ENCODE peak calls at places on chromosome 13, in seven cellular contexts. One of them, this sample, is unnamed.

GRCh38 chr13:59689057-59689456 is 474.7 kb downstream of the DIAPH3 start:
- DNase-seq in activated T-cell treated with anti-CD3 and anti-CD28 coated beads for 1 hour: no peak
- DNase-seq in HT1080: no peak
- DNase-seq in heart left ventricle: no peak
- DNase-seq in AG08396: no peak
- DNase-seq in SK-MEL-5: no peak
- DNase-seq in tibial nerve: no peak
- DNase-seq in this sample: no peak

GRCh38 chr13:72953391-72953960 is 105.3 kb upstream of the KLF5 start:
- DNase-seq in SK-MEL-5: no peak
- DNase-seq in AG08396: no peak
- DNase-seq in heart left ventricle: no peak
- DNase-seq in activated T-cell treated with anti-CD3 and anti-CD28 coated beads for 1 hour: no peak
- DNase-seq in tibial nerve: no peak
- DNase-seq in HT1080: no peak
- DNase-seq in this sample: no peak

GRCh38 chr13:106691861-106692260 is 123.9 kb upstream of the ARGLU1 start:
- DNase-seq in AG08396: no peak
- DNase-seq in HT1080: no peak
- DNase-seq in heart left ventricle: no peak
- DNase-seq in tibial nerve: no peak
- DNase-seq in SK-MEL-5: no peak
- DNase-seq in activated T-cell treated with anti-CD3 and anti-CD28 coated beads for 1 hour: no peak
- DNase-seq in this sample: no peak

GRCh38 chr13:90835826-90836225 is 511.7 kb upstream of the MIR17HG start:
- DNase-seq in SK-MEL-5: no peak
- DNase-seq in tibial nerve: no peak
- DNase-seq in activated T-cell treated with anti-CD3 and anti-CD28 coated beads for 1 hour: no peak
- DNase-seq in heart left ventricle: no peak
- DNase-seq in AG08396: no peak
- DNase-seq in HT1080: no peak
- DNase-seq in this sample: no peak

GRCh38 chr13:74329978-74330377 is 195.8 kb upstream of the KLF12 start:
- DNase-seq in activated T-cell treated with anti-CD3 and anti-CD28 coated beads for 1 hour: no peak
- DNase-seq in SK-MEL-5: no peak
- DNase-seq in heart left ventricle: no peak
- DNase-seq in AG08396: no peak
- DNase-seq in HT1080: no peak
- DNase-seq in tibial nerve: no peak
- DNase-seq in this sample: no peak

GRCh38 chr13:47076536-47076935 is 179.7 kb upstream of the HTR2A start:
- DNase-seq in activated T-cell treated with anti-CD3 and anti-CD28 coated beads for 1 hour: no peak
- DNase-seq in tibial nerve: no peak
- DNase-seq in heart left ventricle: no peak
- DNase-seq in AG08396: no peak
- DNase-seq in SK-MEL-5: no peak
- DNase-seq in HT1080: no peak
- DNase-seq in this sample: no peak

GRCh38 chr13:82747948-82748347 is 1134.3 kb downstream of the SLITRK1 start:
- DNase-seq in SK-MEL-5: no peak
- DNase-seq in heart left ventricle: no peak
- DNase-seq in tibial nerve: no peak
- DNase-seq in AG08396: no peak
- DNase-seq in HT1080: no peak
- DNase-seq in activated T-cell treated with anti-CD3 and anti-CD28 coated beads for 1 hour: no peak
- DNase-seq in this sample: no peak

GRCh38 chr13:23699271-23699670 is 129.1 kb downstream of the TNFRSF19 start:
- DNase-seq in tibial nerve: no peak
- DNase-seq in AG08396: no peak
- DNase-seq in activated T-cell treated with anti-CD3 and anti-CD28 coated beads for 1 hour: no peak
- DNase-seq in heart left ventricle: no peak
- DNase-seq in HT1080: no peak
- DNase-seq in SK-MEL-5: peak; percentile 32
- DNase-seq in this sample: no peak

GRCh38 chr13:60009300-60010248 is 154.2 kb downstream of the DIAPH3 start:
- DNase-seq in AG08396: no peak
- DNase-seq in SK-MEL-5: no peak
- DNase-seq in heart left ventricle: no peak
- DNase-seq in activated T-cell treated with anti-CD3 and anti-CD28 coated beads for 1 hour: no peak
- DNase-seq in HT1080: no peak
- DNase-seq in tibial nerve: no peak
- DNase-seq in this sample: no peak

GRCh38 chr13:98014766-98015165 is 61.3 kb downstream of the IPO5 start:
- DNase-seq in AG08396: peak; percentile 59
- DNase-seq in heart left ventricle: no peak
- DNase-seq in SK-MEL-5: no peak
- DNase-seq in tibial nerve: no peak
- DNase-seq in HT1080: peak; percentile 84
- DNase-seq in activated T-cell treated with anti-CD3 and anti-CD28 coated beads for 1 hour: no peak
- DNase-seq in this sample: no peak

GRCh38 chr13:65600702-65601101 is 1629.4 kb downstream of the PCDH9 start:
- DNase-seq in AG08396: no peak
- DNase-seq in HT1080: no peak
- DNase-seq in activated T-cell treated with anti-CD3 and anti-CD28 coated beads for 1 hour: no peak
- DNase-seq in SK-MEL-5: peak; percentile 35
- DNase-seq in heart left ventricle: no peak
- DNase-seq in tibial nerve: no peak
- DNase-seq in this sample: no peak

GRCh38 chr13:110448230-110448629 is 113.3 kb downstream of the RAB20 start:
- DNase-seq in SK-MEL-5: no peak
- DNase-seq in activated T-cell treated with anti-CD3 and anti-CD28 coated beads for 1 hour: no peak
- DNase-seq in HT1080: no peak
- DNase-seq in heart left ventricle: no peak
- DNase-seq in AG08396: peak; percentile 73
- DNase-seq in tibial nerve: no peak
- DNase-seq in this sample: no peak

GRCh38 chr13:42706286-42706685 is 75.1 kb upstream of the FAM216B start:
- DNase-seq in SK-MEL-5: no peak
- DNase-seq in activated T-cell treated with anti-CD3 and anti-CD28 coated beads for 1 hour: no peak
- DNase-seq in HT1080: no peak
- DNase-seq in heart left ventricle: no peak
- DNase-seq in tibial nerve: no peak
- DNase-seq in AG08396: no peak
- DNase-seq in this sample: no peak

GRCh38 chr13:112711528-112712265 is 21.9 kb downstream of the ATP11A start:
- DNase-seq in heart left ventricle: peak; percentile 92
- DNase-seq in tibial nerve: peak; percentile 87
- DNase-seq in activated T-cell treated with anti-CD3 and anti-CD28 coated beads for 1 hour: no peak
- DNase-seq in AG08396: peak; percentile 95
- DNase-seq in HT1080: peak; percentile 96
- DNase-seq in SK-MEL-5: peak; percentile 46
- DNase-seq in this sample: peak; percentile 31

GRCh38 chr13:113786262-113786841 is 27.3 kb downstream of the TMEM255B start:
- DNase-seq in HT1080: peak; percentile 66
- DNase-seq in SK-MEL-5: peak; percentile 11
- DNase-seq in activated T-cell treated with anti-CD3 and anti-CD28 coated beads for 1 hour: no peak
- DNase-seq in tibial nerve: no peak
- DNase-seq in AG08396: peak; percentile 71
- DNase-seq in heart left ventricle: no peak
- DNase-seq in this sample: no peak

GRCh38 chr13:112529216-112529615 is 58.7 kb downstream of the TUBGCP3 start:
- DNase-seq in HT1080: no peak
- DNase-seq in heart left ventricle: no peak
- DNase-seq in AG08396: no peak
- DNase-seq in tibial nerve: no peak
- DNase-seq in activated T-cell treated with anti-CD3 and anti-CD28 coated beads for 1 hour: no peak
- DNase-seq in SK-MEL-5: no peak
- DNase-seq in this sample: no peak

GRCh38 chr13:99322297-99323103 is 15.3 kb upstream of the GPR183 start:
- DNase-seq in AG08396: peak; percentile 64
- DNase-seq in SK-MEL-5: no peak
- DNase-seq in tibial nerve: no peak
- DNase-seq in HT1080: peak; percentile 89
- DNase-seq in activated T-cell treated with anti-CD3 and anti-CD28 coated beads for 1 hour: no peak
- DNase-seq in heart left ventricle: no peak
- DNase-seq in this sample: no peak

GRCh38 chr13:50386527-50387123 is 371.4 kb downstream of the KCNRG start:
- DNase-seq in activated T-cell treated with anti-CD3 and anti-CD28 coated beads for 1 hour: no peak
- DNase-seq in AG08396: peak; percentile 47
- DNase-seq in heart left ventricle: no peak
- DNase-seq in HT1080: no peak
- DNase-seq in SK-MEL-5: no peak
- DNase-seq in tibial nerve: peak; percentile 19
- DNase-seq in this sample: no peak

GRCh38 chr13:27728271-27728670 is 64.0 kb upstream of the GSX1 start:
- DNase-seq in HT1080: peak; percentile 11
- DNase-seq in SK-MEL-5: peak; percentile 38
- DNase-seq in tibial nerve: no peak
- DNase-seq in heart left ventricle: no peak
- DNase-seq in activated T-cell treated with anti-CD3 and anti-CD28 coated beads for 1 hour: no peak
- DNase-seq in AG08396: no peak
- DNase-seq in this sample: no peak

GRCh38 chr13:53758946-53759345 is 730.3 kb downstream of the OLFM4 start:
- DNase-seq in tibial nerve: no peak
- DNase-seq in SK-MEL-5: no peak
- DNase-seq in heart left ventricle: no peak
- DNase-seq in HT1080: no peak
- DNase-seq in AG08396: no peak
- DNase-seq in activated T-cell treated with anti-CD3 and anti-CD28 coated beads for 1 hour: no peak
- DNase-seq in this sample: no peak

GRCh38 chr13:84821261-84821660 is 939.0 kb upstream of the SLITRK1 start:
- DNase-seq in activated T-cell treated with anti-CD3 and anti-CD28 coated beads for 1 hour: no peak
- DNase-seq in heart left ventricle: no peak
- DNase-seq in SK-MEL-5: no peak
- DNase-seq in HT1080: peak; percentile 3
- DNase-seq in AG08396: peak; percentile 6
- DNase-seq in tibial nerve: no peak
- DNase-seq in this sample: no peak

GRCh38 chr13:99237981-99238662 is 20.1 kb downstream of the GPR18 start:
- DNase-seq in tibial nerve: no peak
- DNase-seq in heart left ventricle: no peak
- DNase-seq in SK-MEL-5: peak; percentile 41
- DNase-seq in AG08396: no peak
- DNase-seq in HT1080: no peak
- DNase-seq in activated T-cell treated with anti-CD3 and anti-CD28 coated beads for 1 hour: no peak
- DNase-seq in this sample: no peak

GRCh38 chr13:81738364-81738763 is 1397.4 kb upstream of the SPRY2 start:
- DNase-seq in heart left ventricle: no peak
- DNase-seq in SK-MEL-5: no peak
- DNase-seq in tibial nerve: no peak
- DNase-seq in AG08396: no peak
- DNase-seq in activated T-cell treated with anti-CD3 and anti-CD28 coated beads for 1 hour: no peak
- DNase-seq in HT1080: peak; percentile 45
- DNase-seq in this sample: no peak

GRCh38 chr13:108266316-108266936 is 3.1 kb upstream of the TNFSF13B start:
- DNase-seq in activated T-cell treated with anti-CD3 and anti-CD28 coated beads for 1 hour: no peak
- DNase-seq in tibial nerve: no peak
- DNase-seq in SK-MEL-5: peak; percentile 38
- DNase-seq in HT1080: no peak
- DNase-seq in heart left ventricle: peak; percentile 17
- DNase-seq in AG08396: no peak
- DNase-seq in this sample: no peak

GRCh38 chr13:77827350-77827749 is 91.3 kb downstream of the EDNRB start:
- DNase-seq in HT1080: no peak
- DNase-seq in AG08396: no peak
- DNase-seq in heart left ventricle: no peak
- DNase-seq in tibial nerve: peak; percentile 50
- DNase-seq in SK-MEL-5: no peak
- DNase-seq in activated T-cell treated with anti-CD3 and anti-CD28 coated beads for 1 hour: no peak
- DNase-seq in this sample: no peak

GRCh38 chr13:113075711-113076110 is 29.9 kb upstream of the F7 start:
- DNase-seq in HT1080: no peak
- DNase-seq in SK-MEL-5: no peak
- DNase-seq in AG08396: no peak
- DNase-seq in tibial nerve: no peak
- DNase-seq in activated T-cell treated with anti-CD3 and anti-CD28 coated beads for 1 hour: no peak
- DNase-seq in heart left ventricle: peak; percentile 18
- DNase-seq in this sample: no peak

GRCh38 chr13:112545866-112546265 is 42.1 kb downstream of the TUBGCP3 start:
- DNase-seq in AG08396: peak; percentile 74
- DNase-seq in tibial nerve: no peak
- DNase-seq in HT1080: peak; percentile 52
- DNase-seq in heart left ventricle: no peak
- DNase-seq in activated T-cell treated with anti-CD3 and anti-CD28 coated beads for 1 hour: no peak
- DNase-seq in SK-MEL-5: no peak
- DNase-seq in this sample: no peak

GRCh38 chr13:98411617-98412310 is 165.1 kb downstream of the STK24 start:
- DNase-seq in tibial nerve: peak; percentile 31
- DNase-seq in heart left ventricle: peak; percentile 44
- DNase-seq in HT1080: no peak
- DNase-seq in SK-MEL-5: no peak
- DNase-seq in AG08396: no peak
- DNase-seq in activated T-cell treated with anti-CD3 and anti-CD28 coated beads for 1 hour: no peak
- DNase-seq in this sample: no peak

GRCh38 chr13:20073775-20074174 is 87.1 kb downstream of the GJA3 start:
- DNase-seq in HT1080: no peak
- DNase-seq in tibial nerve: no peak
- DNase-seq in heart left ventricle: no peak
- DNase-seq in SK-MEL-5: no peak
- DNase-seq in AG08396: no peak
- DNase-seq in activated T-cell treated with anti-CD3 and anti-CD28 coated beads for 1 hour: no peak
- DNase-seq in this sample: no peak

This sample was measured in GOT3.